ENCODE peak calls at places on chromosomes 7 and 10, in seven cellular contexts. N is HEK293T; O is stimulated activated CD4-positive, alpha-beta T cell treated with anti-CD3 and anti-CD28 coated beads, Interleukin-12 subunit alpha, Interleukin-12 subunit beta, amount 100 ng/mL, for 4 hours; Q is AG09319; F is T-helper 1 cell; P is AG20443; I is dorsolateral prefrontal cortex. K is an unnamed sample.

GRCh38 chr10:27388761-27389399 is 115.2 kb upstream of the RAB18 start:
- DNase-seq in F (no peak), I (no peak), Q (no peak), O (no peak), P (peak), N (no peak), K (no peak)

GRCh38 chr7:151833213-151833651 is 43.7 kb downstream of the PRKAG2 start:
- DNase-seq in O (no peak), I (no peak), F (no peak), N (no peak), Q (no peak), P (no peak), K (no peak)

GRCh38 chr10:124722812-124723783 is 21.1 kb downstream of the FAM53B start:
- DNase-seq in P (peak), I (peak), Q (no peak), O (no peak), F (peak), N (no peak), K (no peak)

GRCh38 chr10:8365935-8366911 is 311.7 kb downstream of the GATA3 start:
- DNase-seq in F (peak), O (peak), P (peak), Q (no peak), N (no peak), I (no peak), K (peak)

GRCh38 chr7:66950763-66951162 is 29.7 kb downstream of the TMEM248 start:
- DNase-seq in I (peak), P (no peak), O (no peak), F (no peak), N (no peak), Q (no peak), K (no peak)

GRCh38 chr7:131076032-131076431 is 251.6 kb upstream of the MKLN1 start:
- DNase-seq in P (peak), Q (no peak), O (no peak), F (no peak), I (no peak), N (no peak), K (no peak)

GRCh38 chr7:112410087-112410486 is 40.2 kb upstream of the IFRD1 start:
- DNase-seq in P (no peak), O (no peak), N (no peak), I (no peak), F (no peak), Q (no peak), K (no peak)

GRCh38 chr10:97778452-97779302 is 6.9 kb upstream of the SFRP5 start:
- DNase-seq in I (no peak), N (no peak), Q (no peak), F (no peak), O (no peak), P (no peak), K (no peak)

GRCh38 chr10:59892697-59893096 is 13.7 kb downstream of the CCDC6 start:
- DNase-seq in P (no peak), F (no peak), O (no peak), N (no peak), Q (no peak), I (no peak), K (no peak)

GRCh38 chr10:57638411-57638810 is 629.3 kb downstream of the IPMK start:
- DNase-seq in Q (no peak), N (no peak), O (no peak), I (no peak), P (no peak), F (no peak), K (no peak)

GRCh38 chr7:137606061-137606674 is 240.6 kb downstream of the DGKI start:
- DNase-seq in Q (peak), I (no peak), F (peak), O (no peak), N (no peak), P (peak), K (no peak)

GRCh38 chr7:44288811-44289340 is 36.5 kb downstream of the CAMK2B start:
- DNase-seq in I (peak), O (no peak), Q (no peak), P (no peak), F (no peak), N (no peak), K (no peak)

GRCh38 chr10:55550241-55550640 is 749.2 kb upstream of the PCDH15 start:
- DNase-seq in P (no peak), O (no peak), I (no peak), Q (no peak), F (no peak), N (peak), K (no peak)

GRCh38 chr10:87987206-87987605 is 123.8 kb downstream of the PTEN start:
- DNase-seq in N (no peak), P (no peak), Q (no peak), F (no peak), I (no peak), O (no peak), K (no peak)

GRCh38 chr7:16114633-16115032 is 306.7 kb downstream of the CRPPA start:
- DNase-seq in F (no peak), N (no peak), Q (no peak), I (no peak), P (no peak), O (no peak), K (no peak)

GRCh38 chr7:54859545-54859944 is 100.5 kb upstream of the SEC61G start:
- DNase-seq in F (no peak), N (no peak), I (no peak), O (no peak), Q (no peak), P (no peak), K (no peak)

GRCh38 chr10:23198610-23198939 is 6.5 kb downstream of the PTF1A start:
- DNase-seq in O (no peak), Q (no peak), N (no peak), I (no peak), F (no peak), P (no peak), K (no peak)

GRCh38 chr10:105774881-105775280 is 1133.8 kb downstream of the SORCS3 start:
- DNase-seq in Q (no peak), P (no peak), N (no peak), O (no peak), F (no peak), I (no peak), K (no peak)

GRCh38 chr7:126286317-126286716 is 966.4 kb downstream of the GRM8 start:
- DNase-seq in F (no peak), O (no peak), Q (no peak), I (no peak), P (no peak), N (no peak), K (no peak)

GRCh38 chr10:132606536-132607316 is 69.1 kb downstream of the INPP5A start:
- DNase-seq in F (no peak), N (no peak), O (no peak), P (no peak), Q (no peak), I (peak), K (no peak)

GRCh38 chr7:74429153-74429747 is 24.5 kb upstream of the GTF2IRD1 start:
- DNase-seq in N (no peak), Q (no peak), O (no peak), P (peak), F (no peak), I (no peak), K (no peak)

GRCh38 chr7:98372993-98373392 is 27.9 kb downstream of the BAIAP2L1 start:
- DNase-seq in I (no peak), N (no peak), Q (no peak), O (no peak), F (no peak), P (peak), K (no peak)

GRCh38 chr10:7587168-7587864 is 79.5 kb downstream of the ITIH5 start:
- DNase-seq in O (no peak), Q (no peak), N (no peak), I (no peak), P (no peak), F (no peak), K (no peak)

GRCh38 chr10:127148066-127148932 is 48.1 kb downstream of the INSYN2A start:
- DNase-seq in O (no peak), I (no peak), F (no peak), Q (peak), N (no peak), P (peak), K (no peak)

GRCh38 chr7:104538152-104538551 is 209.7 kb downstream of the LHFPL3 start:
- DNase-seq in N (no peak), P (no peak), I (no peak), O (no peak), Q (no peak), F (no peak), K (no peak)

GRCh38 chr10:35379226-35380137 is 43.2 kb downstream of the CCNY start:
- DNase-seq in F (peak), I (no peak), P (no peak), O (no peak), Q (no peak), N (no peak), K (no peak)

GRCh38 chr7:12210179-12211053 is 678 bp upstream of the TMEM106B start:
- DNase-seq in P (peak), O (no peak), Q (no peak), I (no peak), F (no peak), N (no peak), K (no peak)

GRCh38 chr10:63491558-63492316 is 26.0 kb upstream of the JMJD1C start:
- DNase-seq in N (no peak), O (no peak), Q (peak), P (peak), I (no peak), F (no peak), K (no peak)

GRCh38 chr7:156167417-156167807 is 355.1 kb upstream of the SHH start:
- DNase-seq in Q (no peak), O (no peak), P (no peak), N (no peak), F (no peak), I (no peak), K (no peak)

GRCh38 chr10:32199724-32200394 is 143.6 kb upstream of the KIF5B start:
- DNase-seq in I (no peak), P (no peak), F (no peak), Q (no peak), N (no peak), O (no peak), K (no peak)

GRCh38 chr7:2313450-2314208 is 612 bp downstream of the SNX8 start:
- DNase-seq in P (peak), N (peak), Q (no peak), F (peak), O (no peak), I (no peak), K (no peak)

GRCh38 chr10:98611432-98611831 is 164.7 kb upstream of the HPS1 start:
- DNase-seq in P (no peak), F (no peak), N (no peak), I (no peak), O (no peak), Q (no peak), K (no peak)

GRCh38 chr10:120953897-120954296 is 102.7 kb downstream of the WDR11 start:
- DNase-seq in P (no peak), O (no peak), Q (no peak), I (no peak), N (no peak), F (no peak), K (no peak)

GRCh38 chr7:105689093-105689819 is 108.0 kb upstream of the EFCAB10 start:
- DNase-seq in F (no peak), O (no peak), P (no peak), Q (no peak), N (no peak), I (no peak), K (no peak)

GRCh38 chr10:6108631-6109443 is 20.0 kb downstream of the RBM17 start:
- DNase-seq in O (no peak), P (peak), F (peak), Q (no peak), N (peak), I (no peak), K (no peak)

GRCh38 chr10:62025134-62025794 is 123.8 kb downstream of the ARID5B start:
- DNase-seq in P (no peak), N (no peak), F (no peak), I (no peak), O (no peak), Q (no peak), K (no peak)

GRCh38 chr7:70178787-70179186 is 580.5 kb downstream of the AUTS2 start:
- DNase-seq in P (peak), F (no peak), I (no peak), N (no peak), O (no peak), Q (no peak), K (no peak)

GRCh38 chr10:69360485-69361302 is 56.0 kb downstream of the TACR2 start:
- DNase-seq in Q (peak), I (no peak), N (no peak), O (no peak), F (no peak), P (peak), K (no peak)

GRCh38 chr7:158698657-158699195 is 5.9 kb downstream of the NCAPG2 start:
- DNase-seq in O (no peak), F (no peak), Q (no peak), I (no peak), P (no peak), N (no peak), K (no peak)